ENCODE peak calls at places on chromosomes 12 and 14, in seven cellular contexts. One of them, this sample, is unnamed.
A peak's percentile ranks its signal among the peaks of the same experiment; 100 is the strongest.

GRCh38 chr12:57226588-57227314 is 2.8 kb upstream of the SHMT2 start:
- DNase-seq in astrocyte: no peak
- DNase-seq in heart left ventricle: no peak
- DNase-seq in right lobe of liver: no peak
- DNase-seq in tibial artery: no peak
- DNase-seq in CD8-positive, alpha-beta memory T cell: no peak
- DNase-seq in adipocyte: no peak
- DNase-seq in this sample: no peak

GRCh38 chr12:95351745-95352144 is 122.2 kb upstream of the METAP2 start:
- DNase-seq in astrocyte: no peak
- DNase-seq in heart left ventricle: peak; percentile 42
- DNase-seq in right lobe of liver: no peak
- DNase-seq in tibial artery: peak; percentile 72
- DNase-seq in CD8-positive, alpha-beta memory T cell: no peak
- DNase-seq in adipocyte: no peak
- DNase-seq in this sample: no peak

GRCh38 chr14:63857467-63858030 is 4.7 kb downstream of the SYNE2 start:
- DNase-seq in astrocyte: peak; percentile 40
- DNase-seq in heart left ventricle: no peak
- DNase-seq in right lobe of liver: no peak
- DNase-seq in tibial artery: no peak
- DNase-seq in CD8-positive, alpha-beta memory T cell: peak; percentile 37
- DNase-seq in adipocyte: no peak
- DNase-seq in this sample: no peak

GRCh38 chr12:131755305-131756113 is 44.6 kb downstream of the SFSWAP start:
- DNase-seq in astrocyte: no peak
- DNase-seq in heart left ventricle: no peak
- DNase-seq in right lobe of liver: no peak
- DNase-seq in tibial artery: no peak
- DNase-seq in CD8-positive, alpha-beta memory T cell: no peak
- DNase-seq in adipocyte: peak; percentile 14
- DNase-seq in this sample: no peak

GRCh38 chr12:91704446-91704845 is 441.2 kb downstream of the BTG1 start:
- DNase-seq in astrocyte: peak; percentile 61
- DNase-seq in heart left ventricle: no peak
- DNase-seq in right lobe of liver: no peak
- DNase-seq in tibial artery: no peak
- DNase-seq in CD8-positive, alpha-beta memory T cell: no peak
- DNase-seq in adipocyte: peak; percentile 32
- DNase-seq in this sample: no peak

GRCh38 chr14:54686219-54686870 is 119.4 kb downstream of the SAMD4A start:
- DNase-seq in astrocyte: peak; percentile 95
- DNase-seq in heart left ventricle: peak; percentile 52
- DNase-seq in right lobe of liver: no peak
- DNase-seq in tibial artery: peak; percentile 85
- DNase-seq in CD8-positive, alpha-beta memory T cell: no peak
- DNase-seq in adipocyte: peak; percentile 91
- DNase-seq in this sample: peak; percentile 51

GRCh38 chr14:20799955-20800544 is 2.6 kb downstream of the RNASE1 start:
- DNase-seq in astrocyte: no peak
- DNase-seq in heart left ventricle: peak; percentile 75
- DNase-seq in right lobe of liver: no peak
- DNase-seq in tibial artery: peak; percentile 73
- DNase-seq in CD8-positive, alpha-beta memory T cell: no peak
- DNase-seq in adipocyte: no peak
- DNase-seq in this sample: no peak

GRCh38 chr12:1474567-1475153 is 119.7 kb downstream of the FBXL14 start:
- DNase-seq in astrocyte: peak; percentile 93
- DNase-seq in heart left ventricle: no peak
- DNase-seq in right lobe of liver: no peak
- DNase-seq in tibial artery: no peak
- DNase-seq in CD8-positive, alpha-beta memory T cell: no peak
- DNase-seq in adipocyte: peak; percentile 94
- DNase-seq in this sample: no peak

GRCh38 chr14:86626530-86626929 is 1096.6 kb downstream of the FLRT2 start:
- DNase-seq in astrocyte: peak; percentile 13
- DNase-seq in heart left ventricle: no peak
- DNase-seq in right lobe of liver: no peak
- DNase-seq in tibial artery: no peak
- DNase-seq in CD8-positive, alpha-beta memory T cell: no peak
- DNase-seq in adipocyte: peak; percentile 29
- DNase-seq in this sample: no peak

GRCh38 chr12:70466753-70467152 is 100.7 kb downstream of the KCNMB4 start:
- DNase-seq in astrocyte: no peak
- DNase-seq in heart left ventricle: no peak
- DNase-seq in right lobe of liver: no peak
- DNase-seq in tibial artery: no peak
- DNase-seq in CD8-positive, alpha-beta memory T cell: no peak
- DNase-seq in adipocyte: no peak
- DNase-seq in this sample: no peak

GRCh38 chr12:14952295-14952995 is 9.0 kb downstream of the ARHGDIB start:
- DNase-seq in astrocyte: peak; percentile 96
- DNase-seq in heart left ventricle: no peak
- DNase-seq in right lobe of liver: no peak
- DNase-seq in tibial artery: no peak
- DNase-seq in CD8-positive, alpha-beta memory T cell: peak; percentile 23
- DNase-seq in adipocyte: peak; percentile 78
- DNase-seq in this sample: no peak
- H3K4me1 ChIP-seq in astrocyte: peaks cover 34% of the 10 kb centered on the region
- H3K4me1 ChIP-seq in heart left ventricle: peaks cover 70% of the 10 kb centered on the region
- H3K4me1 ChIP-seq in right lobe of liver: no peaks in the 10 kb centered on the region
- H3K4me1 ChIP-seq in tibial artery: peaks cover 36% of the 10 kb centered on the region
- H3K4me1 ChIP-seq in CD8-positive, alpha-beta memory T cell: peaks cover 95% of the 10 kb centered on the region
- H3K4me1 ChIP-seq in adipocyte: peaks cover 24% of the 10 kb centered on the region
- H3K4me1 ChIP-seq in this sample: peaks cover 9% of the 10 kb centered on the region

GRCh38 chr14:90677484-90678045 is 138.7 kb downstream of the TTC7B start:
- DNase-seq in astrocyte: peak; percentile 73
- DNase-seq in heart left ventricle: no peak
- DNase-seq in right lobe of liver: no peak
- DNase-seq in tibial artery: no peak
- DNase-seq in CD8-positive, alpha-beta memory T cell: no peak
- DNase-seq in adipocyte: peak; percentile 81
- DNase-seq in this sample: no peak
- H3K4me1 ChIP-seq in astrocyte: peaks cover 20% of the 10 kb centered on the region
- H3K4me1 ChIP-seq in heart left ventricle: peaks cover 18% of the 10 kb centered on the region
- H3K4me1 ChIP-seq in right lobe of liver: no peaks in the 10 kb centered on the region
- H3K4me1 ChIP-seq in tibial artery: peaks cover 18% of the 10 kb centered on the region
- H3K4me1 ChIP-seq in CD8-positive, alpha-beta memory T cell: peaks cover 8% of the 10 kb centered on the region
- H3K4me1 ChIP-seq in adipocyte: peaks cover 40% of the 10 kb centered on the region
- H3K4me1 ChIP-seq in this sample: no peaks in the 10 kb centered on the region

DNA sequence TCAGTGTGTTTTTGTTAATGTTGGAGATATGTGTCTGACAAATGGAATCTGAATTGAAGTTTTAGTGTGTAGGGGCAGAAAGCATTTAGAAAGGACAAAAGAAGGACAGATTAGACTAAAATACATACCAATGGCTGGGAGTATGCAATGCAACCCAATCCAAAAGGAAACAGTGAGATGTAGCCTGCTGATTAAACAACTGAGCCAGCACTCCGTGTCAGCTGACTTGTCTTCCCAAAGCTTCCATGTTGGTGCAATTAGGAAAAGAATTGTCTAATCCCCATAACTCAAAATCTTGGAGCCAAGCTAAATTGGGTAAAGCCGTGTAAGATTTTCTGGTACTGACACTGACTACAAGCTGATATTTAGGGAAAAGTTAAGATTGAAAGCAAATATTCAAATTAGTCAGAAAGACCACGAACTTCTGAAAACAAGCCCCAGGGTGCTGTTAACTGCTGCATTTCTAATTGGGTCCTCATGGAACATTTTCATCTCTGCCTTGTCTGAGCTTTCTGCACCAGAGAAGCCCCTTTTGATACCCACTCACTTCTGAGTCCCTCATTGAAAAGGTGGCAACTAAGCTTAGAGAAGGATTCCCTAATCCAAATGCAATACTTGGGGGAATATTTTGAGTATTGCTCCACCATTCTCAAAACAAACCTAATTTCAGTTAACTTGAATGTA is 109.1 kb downstream of the DAD1 start:
- DNase-seq in astrocyte: peak; percentile 20
- DNase-seq in heart left ventricle: no peak
- DNase-seq in right lobe of liver: no peak
- DNase-seq in tibial artery: no peak
- DNase-seq in CD8-positive, alpha-beta memory T cell: no peak
- DNase-seq in adipocyte: peak; percentile 2
- DNase-seq in this sample: no peak
- H3K4me1 ChIP-seq in astrocyte: peaks cover 13% of the 10 kb centered on the region
- H3K4me1 ChIP-seq in heart left ventricle: peaks cover 71% of the 10 kb centered on the region
- H3K4me1 ChIP-seq in right lobe of liver: no peaks in the 10 kb centered on the region
- H3K4me1 ChIP-seq in tibial artery: peaks cover 9% of the 10 kb centered on the region
- H3K4me1 ChIP-seq in CD8-positive, alpha-beta memory T cell: no peaks in the 10 kb centered on the region
- H3K4me1 ChIP-seq in adipocyte: peaks cover 82% of the 10 kb centered on the region
- H3K4me1 ChIP-seq in this sample: peaks cover 26% of the 10 kb centered on the region

DNA sequence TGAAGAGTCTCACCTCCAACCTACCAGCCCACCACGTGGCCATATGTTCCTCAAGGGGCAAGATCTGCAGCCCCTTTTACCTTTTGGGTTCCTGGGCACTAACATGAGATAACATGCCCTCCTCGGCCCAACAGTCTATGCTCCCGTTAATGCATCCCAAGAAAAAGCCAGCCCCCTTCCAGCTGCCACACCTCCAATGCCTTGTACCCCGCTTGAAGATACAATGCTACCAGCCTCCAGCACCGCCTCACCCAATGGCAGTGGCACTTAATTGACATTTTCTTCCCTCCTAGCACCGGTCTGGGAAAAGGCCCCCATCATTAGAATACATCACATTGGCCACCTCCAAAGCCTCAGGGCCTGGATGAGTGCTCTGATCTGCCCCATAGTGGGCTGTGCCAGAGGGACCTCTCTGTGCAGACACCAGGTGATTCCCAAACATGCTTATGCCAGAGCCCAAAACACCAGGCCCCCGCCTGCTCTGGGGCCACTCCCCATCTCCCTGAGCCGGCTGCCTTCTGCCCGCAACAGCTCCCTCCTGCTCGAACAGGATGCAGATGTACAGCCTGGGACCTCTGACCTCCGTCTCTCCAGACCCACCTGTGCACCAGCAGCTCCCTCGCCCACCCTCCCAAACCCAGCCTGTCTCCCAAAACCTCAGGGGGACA is 118.3 kb downstream of the NCOR2 start:
- DNase-seq in astrocyte: no peak
- DNase-seq in heart left ventricle: no peak
- DNase-seq in right lobe of liver: no peak
- DNase-seq in tibial artery: no peak
- DNase-seq in CD8-positive, alpha-beta memory T cell: no peak
- DNase-seq in adipocyte: no peak
- DNase-seq in this sample: no peak
- H3K4me1 ChIP-seq in astrocyte: peaks cover 20% of the 10 kb centered on the region
- H3K4me1 ChIP-seq in heart left ventricle: peaks cover 28% of the 10 kb centered on the region
- H3K4me1 ChIP-seq in right lobe of liver: peaks cover 3% of the 10 kb centered on the region
- H3K4me1 ChIP-seq in tibial artery: peaks cover 21% of the 10 kb centered on the region
- H3K4me1 ChIP-seq in CD8-positive, alpha-beta memory T cell: peaks cover 40% of the 10 kb centered on the region
- H3K4me1 ChIP-seq in adipocyte: peaks cover 15% of the 10 kb centered on the region
- H3K4me1 ChIP-seq in this sample: peaks cover 4% of the 10 kb centered on the region

GRCh38 chr14:105483300-105484068 is 3.2 kb upstream of the CRIP1 start:
- DNase-seq in astrocyte: no peak
- DNase-seq in heart left ventricle: no peak
- DNase-seq in right lobe of liver: no peak
- DNase-seq in tibial artery: peak; percentile 95
- DNase-seq in CD8-positive, alpha-beta memory T cell: no peak
- DNase-seq in adipocyte: no peak
- DNase-seq in this sample: no peak
- H3K4me1 ChIP-seq in astrocyte: peaks cover 23% of the 10 kb centered on the region
- H3K4me1 ChIP-seq in heart left ventricle: peaks cover 89% of the 10 kb centered on the region
- H3K4me1 ChIP-seq in right lobe of liver: peaks cover 18% of the 10 kb centered on the region
- H3K4me1 ChIP-seq in tibial artery: peaks cover 98% of the 10 kb centered on the region
- H3K4me1 ChIP-seq in CD8-positive, alpha-beta memory T cell: peaks cover 79% of the 10 kb centered on the region
- H3K4me1 ChIP-seq in adipocyte: peaks cover 17% of the 10 kb centered on the region
- H3K4me1 ChIP-seq in this sample: peaks cover 15% of the 10 kb centered on the region

This sample was measured in ovary.